ENCODE peak calls at places on chromosome 1, in four cellular contexts. U, G, K and V are unnamed samples.

GRCh38 chr1:110618668-110619067 is 12.5 kb upstream of the KCNA2 start:
- DNase-seq in K (no peak), U (no peak), G (no peak), V (no peak)

GRCh38 chr1:35031103-35031452 is 667 bp downstream of the ZMYM6 start:
- DNase-seq in K (peak; percentile 5), G (peak; percentile 11), U (no peak), V (peak; percentile 39)

GRCh38 chr1:204435886-204436271 is 24.3 kb upstream of the PPP1R15B start:
- DNase-seq in U (no peak), K (no peak), G (no peak), V (no peak)

GRCh38 chr1:193355179-193355578 is 168.8 kb upstream of the B3GALT2 start:
- DNase-seq in U (no peak), K (peak; percentile 81), G (peak; percentile 75), V (no peak)

GRCh38 chr1:244709076-244709475 is 56.1 kb downstream of the DESI2 start:
- DNase-seq in G (no peak), K (no peak), U (no peak), V (no peak)

GRCh38 chr1:20792177-20792576 is 5.1 kb upstream of the HP1BP3 start:
- DNase-seq in U (no peak), G (no peak), K (no peak), V (no peak)

GRCh38 chr1:205812271-205812877 is 624 bp downstream of the SLC41A1 start:
- DNase-seq in U (no peak), G (no peak), K (no peak), V (peak; percentile 82)

GRCh38 chr1:200302893-200303250 is 107.0 kb downstream of the ZNF281 start:
- DNase-seq in U (no peak), G (peak; percentile 47), K (no peak), V (peak; percentile 22)

GRCh38 chr1:233543338-233544255 is 70.3 kb upstream of the KCNK1 start:
- DNase-seq in K (peak; percentile 2), U (no peak), G (peak; percentile 89), V (no peak)

GRCh38 chr1:172343246-172344099 is 77.0 kb upstream of the C1orf105 start:
- DNase-seq in G (no peak), U (no peak), K (no peak), V (no peak)

GRCh38 chr1:151370211-151370911 is 2.1 kb downstream of the SELENBP1 start:
- DNase-seq in K (no peak), U (no peak), G (no peak), V (no peak)

GRCh38 chr1:247407180-247407616 is 8.8 kb upstream of the NLRP3 start:
- DNase-seq in K (no peak), G (no peak), U (peak; percentile 85), V (no peak)

GRCh38 chr1:164614316-164614715 is 55.3 kb downstream of the PBX1 start:
- DNase-seq in U (no peak), K (no peak), G (no peak), V (no peak)

GRCh38 chr1:164609084-164609483 is 50.1 kb downstream of the PBX1 start:
- DNase-seq in G (no peak), K (no peak), U (no peak), V (no peak)

GRCh38 chr1:164610528-164611222 is 51.7 kb downstream of the PBX1 start:
- DNase-seq in U (no peak), K (no peak), G (no peak), V (no peak)

GRCh38 chr1:164611754-164612642 is 53.0 kb downstream of the PBX1 start:
- DNase-seq in G (peak; percentile 73), K (peak; percentile 90), U (no peak), V (peak; percentile 16)

GRCh38 chr1:164613176-164613575 is 54.2 kb downstream of the PBX1 start:
- DNase-seq in G (no peak), U (no peak), K (peak; percentile 6), V (no peak)
- TF ChIP-seq PBX3 in G (no peak), U (no peak), K (no peak), V (peak; percentile 25)

GRCh38 chr1:6367381-6368007 is 26.1 kb downstream of the ACOT7 start:
- DNase-seq in K (no peak), G (no peak), U (no peak), V (no peak)

GRCh38 chr1:6359568-6360496 is 33.7 kb downstream of the ACOT7 start:
- DNase-seq in K (peak; percentile 93), U (peak; percentile 50), G (peak; percentile 48), V (peak; percentile 81)

GRCh38 chr1:6360517-6360916 is 33.0 kb downstream of the ACOT7 start:
- DNase-seq in G (no peak), U (no peak), K (no peak), V (no peak)

GRCh38 chr1:6361124-6361775 is 32.3 kb downstream of the ACOT7 start:
- DNase-seq in U (no peak), K (no peak), G (no peak), V (no peak)

GRCh38 chr1:6365047-6365446 is 28.5 kb downstream of the ACOT7 start:
- DNase-seq in K (no peak), U (no peak), G (no peak), V (no peak)
- TF ChIP-seq PBX3 in K (no peak), U (no peak), G (no peak), V (no peak)

DNA sequence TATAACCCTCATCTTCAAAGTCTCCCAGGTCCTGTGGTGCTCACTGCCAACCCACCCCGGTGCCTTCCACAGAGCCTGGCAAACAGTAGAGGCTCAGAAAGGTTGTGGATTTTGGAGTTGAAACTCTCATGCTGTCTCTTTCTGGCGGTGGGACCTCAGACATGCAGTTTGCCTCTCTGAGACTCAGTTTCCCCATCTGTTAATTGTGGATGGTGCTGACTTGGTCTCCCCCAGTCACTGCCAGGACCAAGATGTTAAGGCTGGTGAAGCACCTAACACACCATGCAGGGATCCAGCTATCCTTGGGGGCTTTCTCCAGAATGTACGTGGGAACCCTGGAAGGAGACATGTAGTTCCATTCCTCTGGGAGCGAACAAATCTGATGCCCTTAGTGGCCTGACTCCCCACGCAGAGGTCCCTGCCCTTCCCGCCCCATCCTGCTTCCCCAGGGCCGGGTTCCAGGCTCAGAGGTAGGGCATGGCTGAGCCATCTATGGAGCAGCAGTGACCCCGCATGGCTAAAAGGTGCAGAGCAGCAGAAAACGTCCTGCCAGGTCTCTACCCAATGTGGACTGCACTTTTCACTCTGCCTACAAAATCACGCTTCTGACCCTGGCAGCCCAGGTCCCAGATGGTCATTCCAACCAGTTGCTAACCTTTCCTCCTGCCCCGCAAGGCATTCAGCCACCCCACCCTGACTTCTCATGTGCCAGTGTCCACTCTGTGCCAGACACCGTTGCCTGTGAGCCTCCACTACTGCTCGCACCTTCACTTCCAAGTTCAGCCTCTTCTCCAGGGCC is 9.2 kb upstream of the TTC22 start:
- DNase-seq in G (peak; percentile 44), U (no peak), K (peak; percentile 42), V (peak; percentile 93)
- TF ChIP-seq PBX3 in G (no peak), U (no peak), K (no peak), V (no peak)

GRCh38 chr1:235998812-235999211 is 66.1 kb downstream of the NID1 start:
- DNase-seq in K (no peak), G (no peak), U (peak; percentile 74), V (no peak)
- TF ChIP-seq PBX3 in K (no peak), G (no peak), U (no peak), V (no peak)

GRCh38 chr1:10537082-10537766 is 62.5 kb downstream of the PEX14 start:
- DNase-seq in G (no peak), U (no peak), K (no peak), V (peak; percentile 53)
- TF ChIP-seq PBX3 in G (no peak), U (no peak), K (no peak), V (no peak)

DNA sequence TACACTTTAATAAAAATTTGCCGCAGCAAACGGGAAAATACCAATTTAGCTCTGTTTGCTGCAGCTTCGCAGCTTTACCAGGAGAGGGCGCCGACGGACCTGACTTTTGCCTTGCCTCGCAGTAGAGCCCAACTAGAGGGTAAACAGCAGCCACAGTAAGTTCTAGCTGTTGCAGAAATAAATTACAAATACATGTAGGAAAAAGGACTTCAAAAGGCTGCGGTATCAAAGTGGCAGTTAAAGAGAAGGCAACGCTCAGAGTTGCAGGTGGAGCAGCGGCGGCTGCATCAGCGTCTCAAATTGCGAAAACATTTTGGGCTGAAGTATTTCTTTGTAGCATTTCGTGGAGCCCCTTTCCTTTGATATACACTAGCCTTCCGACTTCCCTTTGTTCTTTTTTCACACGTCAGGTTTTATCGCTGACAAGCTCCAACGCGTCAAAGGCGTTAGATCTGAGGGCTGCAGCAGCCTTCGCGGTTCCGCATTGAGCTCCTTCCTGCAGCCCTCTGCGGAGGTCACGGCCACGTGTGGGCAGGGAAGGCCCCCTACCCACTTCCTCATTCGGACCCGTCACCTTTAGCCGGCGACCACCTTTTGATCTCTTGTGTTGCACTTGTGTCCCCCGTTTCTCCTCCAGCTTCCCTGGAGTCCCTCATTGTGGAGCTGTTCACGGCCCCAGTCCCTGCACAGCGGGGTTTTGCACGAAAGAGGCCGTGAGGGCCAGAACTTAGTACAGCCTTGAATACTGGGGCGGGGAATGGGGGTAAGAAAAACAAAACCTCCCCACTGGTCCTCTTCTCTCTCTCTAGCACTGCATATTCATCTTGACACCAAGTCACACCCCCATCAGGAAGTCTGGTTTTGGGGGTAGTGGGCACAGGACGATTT is 72.8 kb downstream of the S1PR1 start:
- DNase-seq in K (peak; percentile 35), U (no peak), G (peak; percentile 12), V (peak; percentile 66)
- TF ChIP-seq PBX3 in K (no peak), U (peak; percentile 42), G (no peak), V (no peak)